ENCODE peak calls at places on chromosomes 7 and 10, in six cellular contexts. E is effector memory CD4-positive, alpha-beta T cell; P is activated naive CD8-positive, alpha-beta T cell treated with anti-CD3 and anti-CD28 coated beads, Interleukin-2, amount 50 U/mL, for 24 hours; I is fibroblast of lung; U is stimulated activated CD4-positive, alpha-beta T cell treated with anti-CD3 and anti-CD28 coated beads, Interleukin-1b, Interleukin-23, amount 100 ng/mL, for 24 hours; R is stimulated activated effector memory CD8-positive, alpha-beta T cell treated with anti-CD3 and anti-CD28 coated beads, Interleukin-12 subunit alpha, Interleukin-12 subunit beta, amount 100 ng/mL, for 72 hours. O is an unnamed sample.

GRCh38 chr7:70812511-70812910 is 319.4 kb upstream of the GALNT17 start:
- DNase-seq in I (no peak), U (no peak), P (no peak), R (no peak), E (no peak), O (no peak)

GRCh38 chr7:48114589-48114988 is 25.5 kb downstream of the UPP1 start:
- DNase-seq in E (no peak), I (no peak), U (no peak), P (no peak), R (no peak), O (no peak)

GRCh38 chr10:71284544-71285179 is 34.4 kb upstream of the SLC29A3 start:
- DNase-seq in I (no peak), U (no peak), E (no peak), R (no peak), P (no peak), O (no peak)

GRCh38 chr7:151456276-151456675 is 16.3 kb upstream of the CRYGN start:
- DNase-seq in U (no peak), E (no peak), R (no peak), I (no peak), P (no peak), O (no peak)

GRCh38 chr7:87411186-87411585 is 64.3 kb downstream of the ABCB4 start:
- DNase-seq in U (no peak), E (no peak), R (no peak), I (no peak), P (no peak), O (no peak)

GRCh38 chr7:159211540-159212182 is 67.0 kb upstream of the VIPR2 start:
- DNase-seq in U (no peak), E (no peak), P (no peak), R (no peak), I (no peak), O (no peak)

GRCh38 chr7:34211003-34211402 is 305.7 kb downstream of the BMPER start:
- DNase-seq in U (no peak), R (no peak), I (no peak), E (no peak), P (no peak), O (no peak)

GRCh38 chr10:99647601-99648151 is 11.6 kb upstream of the ENTPD7 start:
- DNase-seq in P (no peak), E (no peak), U (no peak), I (no peak), R (no peak), O (no peak)

GRCh38 chr10:73364964-73365363 is 6.3 kb upstream of the CFAP70 start:
- DNase-seq in R (no peak), P (no peak), E (no peak), I (no peak), U (no peak), O (no peak)

GRCh38 chr7:73520673-73521635 is 1.1 kb downstream of the BAZ1B start:
- DNase-seq in P (no peak), E (no peak), I (peak; percentile 28), U (no peak), R (no peak), O (no peak)

GRCh38 chr10:20110435-20111119 is 294.3 kb downstream of the PLXDC2 start:
- DNase-seq in R (no peak), I (no peak), P (no peak), U (no peak), E (no peak), O (no peak)

GRCh38 chr10:11170993-11171416 is 153.3 kb downstream of the CELF2 start:
- DNase-seq in R (no peak), E (no peak), P (peak; percentile 62), U (peak; percentile 48), I (no peak), O (no peak)

GRCh38 chr7:118949031-118949430 is 724.5 kb downstream of the ANKRD7 start:
- DNase-seq in E (no peak), P (no peak), R (no peak), U (no peak), I (peak; percentile 44), O (no peak)

GRCh38 chr10:13853854-13854253 is 267.1 kb downstream of the PRPF18 start:
- DNase-seq in I (no peak), R (no peak), E (no peak), U (no peak), P (no peak), O (no peak)

GRCh38 chr10:5550621-5551530 is 26.1 kb downstream of the CALML3 start:
- DNase-seq in P (no peak), E (no peak), U (no peak), I (peak; percentile 32), R (no peak), O (no peak)

GRCh38 chr10:98956576-98957260 is 278.9 kb downstream of the HPSE2 start:
- DNase-seq in I (peak; percentile 67), R (no peak), U (no peak), E (no peak), P (no peak), O (no peak)

GRCh38 chr10:14439451-14440259 is 108.9 kb upstream of the FRMD4A start:
- DNase-seq in E (no peak), I (no peak), R (no peak), P (no peak), U (no peak), O (no peak)

GRCh38 chr10:52048051-52048450 is 266.0 kb upstream of the DKK1 start:
- DNase-seq in R (no peak), P (no peak), E (no peak), I (no peak), U (no peak), O (no peak)

GRCh38 chr7:47411281-47411869 is 170.5 kb downstream of the TNS3 start:
- DNase-seq in I (no peak), E (no peak), R (no peak), P (no peak), U (no peak), O (no peak)

GRCh38 chr7:24912874-24913514 is 67.0 kb downstream of the OSBPL3 start:
- DNase-seq in R (no peak), E (no peak), I (no peak), P (no peak), U (no peak), O (no peak)

O was measured in GM12892.